ENCODE peak calls at places on chromosomes 12 and 14, in six cellular contexts. J is AG04450; X is AG09319; F is stimulated activated naive CD8-positive, alpha-beta T cell treated with anti-CD3 and anti-CD28 coated beads, Interleukin-15, Interleukin-2, amounts not matched to agents 100 U/mL and 50 U/mL, for 24 hours; L is activated naive CD8-positive, alpha-beta T cell treated with anti-CD3 and anti-CD28 coated beads for 36 hours; K is NCI-H2081. Z is an unnamed sample.

GRCh38 chr14:90674043-90674670 is 142.1 kb downstream of the TTC7B start:
- DNase-seq in J (no peak), F (no peak), K (no peak), X (no peak), L (no peak), Z (no peak)

GRCh38 chr14:61644834-61645233 is 50.5 kb upstream of the HIF1A start:
- DNase-seq in K (no peak), L (no peak), F (no peak), X (no peak), J (no peak), Z (no peak)

GRCh38 chr14:33475623-33476022 is 475.3 kb downstream of the EGLN3 start:
- DNase-seq in L (peak), K (peak), J (no peak), F (peak), X (no peak), Z (peak)

GRCh38 chr12:74365178-74365964 is 172.3 kb upstream of the ATXN7L3B start:
- DNase-seq in X (peak), J (peak), K (peak), F (peak), L (peak), Z (peak)

GRCh38 chr14:104137297-104138097 is 890 bp upstream of the KIF26A start:
- DNase-seq in L (peak), X (no peak), J (no peak), K (no peak), F (peak), Z (peak)

GRCh38 chr12:24020391-24021163 is 71.1 kb upstream of the SOX5 start:
- DNase-seq in L (no peak), X (no peak), K (no peak), J (no peak), F (no peak), Z (no peak)

GRCh38 chr12:51898937-51899336 is 8.4 kb upstream of the ACVRL1 start:
- DNase-seq in L (no peak), F (no peak), J (no peak), X (no peak), K (no peak), Z (no peak)

GRCh38 chr12:57377103-57377840 is 53.6 kb downstream of the R3HDM2 start:
- DNase-seq in X (no peak), F (no peak), K (no peak), L (no peak), J (no peak), Z (no peak)

GRCh38 chr14:90647469-90647868 is 168.8 kb downstream of the TTC7B start:
- DNase-seq in X (no peak), J (no peak), K (no peak), F (no peak), L (no peak), Z (no peak)

GRCh38 chr14:90599748-90600507 is 203.1 kb downstream of the CALM1 start:
- DNase-seq in X (no peak), J (no peak), K (no peak), F (no peak), L (no peak), Z (no peak)

GRCh38 chr12:52692253-52692652 is 11.1 kb downstream of the KRT77 start:
- DNase-seq in F (no peak), J (no peak), X (no peak), L (no peak), K (no peak), Z (no peak)

GRCh38 chr12:118980407-118981014 is 830 bp upstream of the SRRM4 start:
- DNase-seq in J (no peak), L (no peak), F (no peak), K (no peak), X (no peak), Z (no peak)

GRCh38 chr12:110084314-110085015 is 36.1 kb upstream of the C12orf76 start:
- DNase-seq in F (no peak), L (no peak), X (no peak), K (no peak), J (no peak), Z (no peak)

GRCh38 chr12:50725011-50725899 is 38.6 kb upstream of the ATF1 start:
- DNase-seq in K (peak), L (no peak), X (no peak), F (no peak), J (no peak), Z (no peak)

GRCh38 chr12:75850751-75851462 is 180.7 kb downstream of the PHLDA1 start:
- DNase-seq in J (peak), X (no peak), L (no peak), F (no peak), K (peak), Z (no peak)

GRCh38 chr12:30019386-30020140 is 235.8 kb upstream of the TMTC1 start:
- DNase-seq in L (no peak), K (no peak), F (no peak), X (no peak), J (no peak), Z (no peak)

GRCh38 chr12:124621296-124621660 is 53.9 kb upstream of the NCOR2 start:
- DNase-seq in X (no peak), L (no peak), K (no peak), F (no peak), J (no peak), Z (no peak)

GRCh38 chr12:131311764-131312163 is 358.1 kb downstream of the ADGRD1 start:
- DNase-seq in L (no peak), F (no peak), X (no peak), K (no peak), J (no peak), Z (no peak)

GRCh38 chr12:11623382-11623781 is 26.1 kb upstream of the ETV6 start:
- DNase-seq in X (no peak), K (no peak), L (no peak), J (peak), F (no peak), Z (no peak)

GRCh38 chr14:67911506-67911905 is 91.9 kb downstream of the RAD51B start:
- DNase-seq in F (no peak), L (no peak), J (peak), X (no peak), K (no peak), Z (no peak)

GRCh38 chr12:2298556-2299195 is 245.9 kb downstream of the CACNA1C start:
- DNase-seq in F (no peak), J (no peak), K (no peak), L (no peak), X (no peak), Z (no peak)